ENCODE peak calls at places on chromosomes 11 and 22, in seven cellular contexts. E is right cardiac atrium; N is adrenal gland; B is CD8-positive, alpha-beta memory T cell; A is iPS DF 6.9; L is H9; J is tibial artery. G is an unnamed sample. For H3K4me1 and H3K27me3, the result is how much of the 10 kb centered on the place peaks cover.

GRCh38 chr22:36702832-36703210 is 731 bp downstream of the CACNG2 start:
- DNase-seq in L (no peak), N (no peak), J (no peak), A (no peak), E (no peak), B (no peak), G (no peak)

GRCh38 chr11:62108017-62108750 is 15.6 kb upstream of the INCENP start:
- DNase-seq in A (no peak), N (no peak), L (peak), J (no peak), E (no peak), B (peak), G (no peak)

GRCh38 chr22:47249370-47249928 is 487.0 kb downstream of the TBC1D22A start:
- DNase-seq in J (no peak), L (no peak), A (no peak), E (no peak), B (no peak), N (no peak), G (no peak)

GRCh38 chr11:117841582-117842031 is 17.1 kb upstream of the FXYD2 start:
- DNase-seq in A (no peak), L (no peak), J (peak), B (no peak), N (no peak), E (no peak), G (no peak)

GRCh38 chr11:86574493-86575207 is 97.8 kb downstream of the ME3 start:
- DNase-seq in L (no peak), J (no peak), A (no peak), E (no peak), N (no peak), B (no peak), G (no peak)

GRCh38 chr11:119376197-119376847 is 5.2 kb downstream of the USP2 start:
- DNase-seq in N (peak), B (no peak), A (no peak), E (peak), L (no peak), J (peak), G (peak)

GRCh38 chr11:95065336-95065735 is 1.4 kb upstream of the SRSF8 start:
- DNase-seq in A (no peak), L (no peak), N (no peak), J (no peak), B (no peak), E (no peak), G (no peak)

GRCh38 chr11:12008790-12009616 is 577 bp upstream of the DKK3 start:
- DNase-seq in L (peak), J (peak), E (peak), B (peak), A (no peak), N (peak), G (no peak)

GRCh38 chr22:24400037-24400725 is 27.2 kb upstream of the ADORA2A start:
- DNase-seq in N (no peak), L (no peak), B (no peak), J (no peak), E (no peak), A (no peak), G (no peak)
- H3K4me1 ChIP-seq in N (under half), L (under half), B (under half), J (under half), E (under half), A (under half), G (under half)

DNA sequence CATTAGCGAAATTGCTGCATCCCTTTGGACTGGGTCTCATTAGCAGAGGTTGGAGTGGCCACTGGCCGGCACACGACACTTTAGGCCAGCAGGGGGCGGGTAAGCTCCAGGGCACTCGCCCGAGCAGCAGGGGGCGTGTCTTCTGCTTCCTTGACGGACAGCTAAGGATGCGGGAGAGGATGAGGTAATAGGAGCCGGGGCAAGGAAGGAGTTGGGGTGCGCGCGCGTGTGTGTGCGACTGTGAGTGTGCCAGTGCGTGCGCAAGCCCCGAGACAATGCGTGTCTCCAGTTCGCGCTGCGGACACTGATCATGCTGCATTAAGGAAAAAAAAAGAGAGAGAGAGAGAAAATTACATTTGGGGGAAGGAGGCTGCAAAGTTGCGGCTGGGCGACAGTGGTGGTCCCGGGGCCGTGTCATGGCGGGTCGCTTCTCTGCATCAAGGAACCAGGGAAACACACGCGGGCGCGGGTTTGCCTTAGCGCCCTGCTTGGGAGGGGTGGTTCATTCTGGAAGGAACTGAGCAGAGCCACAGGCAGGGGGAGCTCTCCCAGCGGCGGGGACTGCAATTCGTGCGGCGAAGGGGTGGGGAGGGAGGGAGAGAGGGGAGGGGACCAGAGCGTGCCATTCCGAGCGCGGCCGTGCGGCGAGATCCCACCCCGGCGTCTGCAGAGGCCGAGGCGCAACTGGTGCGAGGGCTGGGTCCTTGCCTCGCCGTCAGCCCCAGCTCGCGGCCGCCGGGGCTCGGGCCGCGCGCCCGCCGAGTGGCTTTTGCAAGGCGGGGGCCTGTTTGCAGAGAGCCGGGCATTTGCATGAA is at the start of gene DTX4:
- DNase-seq in E (peak), B (peak), J (peak), A (peak), N (peak), L (peak), G (peak)
- H3K27ac ChIP-seq in E (peak), B (peak), J (no peak), A (no peak), N (no peak), L (no peak), G (peak)

GRCh38 chr11:32259641-32260081 is 168.8 kb downstream of the RCN1 start:
- DNase-seq in E (no peak), A (no peak), N (peak), J (no peak), B (no peak), L (no peak), G (peak)

GRCh38 chr11:32266611-32267010 is 168.7 kb downstream of the WT1 start:
- DNase-seq in E (no peak), L (no peak), B (no peak), J (no peak), A (no peak), N (no peak), G (no peak)

GRCh38 chr11:32267679-32268187 is 167.6 kb downstream of the WT1 start:
- DNase-seq in A (no peak), J (no peak), N (no peak), L (no peak), B (no peak), E (no peak), G (no peak)

GRCh38 chr11:32262367-32262766 is 171.5 kb downstream of the RCN1 start:
- DNase-seq in A (no peak), J (no peak), L (no peak), E (no peak), B (no peak), N (no peak), G (no peak)
- H3K27me3 ChIP-seq in A (under half), J (under half), L (under half), E (under half), B (under half), N (under half), G (under half)

GRCh38 chr22:30301995-30302809 is 12.9 kb upstream of the CASTOR1 start:
- DNase-seq in L (no peak), E (peak), A (no peak), N (no peak), J (no peak), B (no peak), G (no peak)
- H3K4me1 ChIP-seq in L (under half), E (under half), A (under half), N (under half), J (under half), B (half or more), G (under half)

GRCh38 chr11:35160248-35160820 is 21.4 kb downstream of the CD44 start:
- DNase-seq in N (no peak), L (no peak), B (no peak), E (no peak), A (no peak), J (no peak), G (no peak)

GRCh38 chr11:35157814-35158213 is 18.8 kb downstream of the CD44 start:
- DNase-seq in E (no peak), N (no peak), B (no peak), A (no peak), L (no peak), J (no peak), G (no peak)

GRCh38 chr11:35160902-35161585 is 22.1 kb downstream of the CD44 start:
- DNase-seq in J (no peak), E (no peak), A (no peak), B (no peak), L (no peak), N (no peak), G (no peak)

GRCh38 chr11:35158371-35159081 is 19.6 kb downstream of the CD44 start:
- DNase-seq in N (no peak), J (no peak), L (no peak), E (peak), A (no peak), B (no peak), G (peak)

GRCh38 chr11:35159111-35159510 is 20.1 kb downstream of the CD44 start:
- DNase-seq in B (no peak), J (no peak), N (no peak), A (no peak), E (no peak), L (no peak), G (no peak)
- H3K27ac ChIP-seq in B (no peak), J (peak), N (no peak), A (no peak), E (peak), L (no peak), G (peak)

DNA sequence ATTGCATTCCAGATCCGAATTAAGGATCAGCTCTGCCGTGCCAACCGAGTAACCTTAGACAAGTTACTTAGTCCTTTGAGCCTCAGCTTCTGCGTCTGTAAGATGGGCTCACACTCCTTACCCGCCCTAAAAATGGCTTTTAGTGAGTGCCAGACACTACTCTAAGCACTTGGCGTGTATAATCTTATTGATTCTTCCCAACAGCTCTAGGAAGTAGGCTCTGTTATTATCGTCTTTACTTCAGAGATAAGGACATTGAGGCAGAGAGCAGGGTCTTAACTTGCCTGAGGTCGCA is 21.7 kb upstream of the ROBO3 start:
- DNase-seq in A (no peak), N (no peak), E (no peak), L (no peak), J (no peak), B (no peak), G (no peak)
- H3K27me3 ChIP-seq in A (half or more), N (half or more), E (under half), L (half or more), J (under half), B (half or more), G (half or more)

DNA sequence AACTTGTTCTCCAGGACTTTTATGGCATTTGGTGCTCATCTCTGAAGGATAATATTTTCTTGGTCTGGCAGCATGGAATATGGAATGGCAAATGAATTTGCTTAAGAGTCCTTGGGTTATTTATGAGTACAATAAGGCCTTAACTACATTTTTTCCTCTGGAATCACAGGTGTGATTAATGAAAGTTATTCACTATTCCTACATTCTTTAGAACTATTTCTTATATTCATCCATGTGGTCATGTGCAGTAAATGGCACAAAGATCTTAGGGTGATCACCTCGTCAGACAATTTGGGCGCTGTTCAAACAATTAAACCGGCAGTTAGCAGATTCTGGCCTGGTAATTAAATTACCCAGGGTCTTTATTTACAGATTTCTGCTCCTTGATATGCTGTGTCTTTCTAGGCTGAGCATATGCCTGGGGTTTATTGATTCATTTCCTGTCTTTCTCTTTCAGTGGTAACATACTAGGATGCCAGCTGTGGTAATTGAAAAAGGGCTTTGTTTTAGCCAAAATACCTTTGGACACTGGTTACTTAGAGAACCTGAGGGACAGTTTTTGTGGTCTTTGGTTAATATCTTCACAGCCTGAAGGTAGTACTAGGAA is 31.6 kb downstream of the SIK2 start:
- DNase-seq in N (no peak), B (no peak), A (no peak), J (no peak), E (no peak), L (no peak), G (peak)
- H3K4me1 ChIP-seq in N (under half), B (under half), A (under half), J (under half), E (under half), L (under half), G (half or more)

GRCh38 chr11:100735949-100736675 is 49.0 kb downstream of the ARHGAP42 start:
- DNase-seq in A (no peak), B (no peak), J (no peak), L (no peak), E (no peak), N (no peak), G (no peak)
- H3K27ac ChIP-seq in A (no peak), B (no peak), J (peak), L (no peak), E (no peak), N (no peak), G (no peak)

DNA sequence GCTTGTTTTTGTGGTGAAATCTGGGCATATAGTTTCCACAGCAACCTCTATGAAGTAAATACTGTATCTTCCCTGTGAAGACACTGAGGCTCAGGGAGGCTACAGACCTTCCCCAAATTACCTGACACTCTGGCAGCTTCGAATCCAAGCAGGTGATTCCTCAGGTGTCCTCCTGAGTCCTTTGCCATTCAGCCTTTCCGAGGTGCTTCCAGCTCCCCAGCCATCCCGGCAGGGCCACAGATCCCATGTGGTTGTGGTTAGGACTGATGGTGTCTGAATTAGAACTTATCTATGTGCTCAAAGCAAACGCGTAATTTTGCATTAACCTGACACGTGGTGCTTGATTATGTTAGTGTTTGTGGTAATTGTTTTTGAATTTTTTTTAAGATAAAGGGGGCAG is 785.6 kb downstream of the BRD1 start:
- DNase-seq in E (no peak), N (no peak), J (no peak), L (no peak), A (no peak), B (no peak), G (no peak)
- H3K27me3 ChIP-seq in E (under half), N (under half), J (under half), L (under half), A (under half), B (under half), G (under half)

DNA sequence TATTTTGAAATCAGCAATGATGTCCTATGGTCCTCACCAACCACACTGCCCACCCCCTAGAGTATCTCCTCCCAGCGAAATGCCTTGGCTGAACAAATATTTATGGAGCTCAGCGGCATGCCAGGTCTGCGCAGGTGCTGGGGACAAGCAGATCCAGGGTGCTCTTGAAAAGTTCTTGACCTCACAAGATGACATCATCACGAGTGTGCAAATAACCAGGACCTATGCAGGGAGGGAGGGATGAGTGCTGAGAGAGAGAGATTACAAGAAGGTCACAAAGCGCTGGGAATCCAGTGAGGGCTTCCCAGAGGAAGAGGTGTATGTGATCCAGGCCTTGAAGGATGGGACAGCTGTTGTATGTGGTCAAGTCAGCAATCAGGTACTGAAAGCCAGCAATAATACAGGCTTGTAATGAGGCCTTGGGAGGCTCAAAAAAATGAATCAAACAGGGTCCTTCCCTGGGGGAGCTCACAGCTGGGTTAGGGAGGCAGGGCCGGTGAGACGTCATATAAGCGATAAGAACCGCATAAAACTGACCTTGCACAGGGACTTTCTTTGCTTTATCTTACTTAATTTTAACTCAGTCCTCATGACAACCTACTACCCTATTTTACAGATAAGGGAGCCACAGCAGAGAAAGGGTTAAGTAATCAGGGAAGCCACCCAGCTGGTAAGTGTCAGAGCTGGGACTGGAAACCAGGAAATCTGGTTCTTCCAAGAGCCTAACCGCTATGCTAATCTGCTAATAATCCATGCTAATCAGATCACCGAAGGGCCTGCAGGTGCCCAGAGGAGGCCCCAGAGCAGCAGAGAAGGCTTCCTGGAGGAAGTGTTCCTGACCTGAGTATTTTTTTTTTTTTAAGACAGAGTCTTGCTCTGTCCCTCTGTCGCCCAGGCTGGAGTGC is 8.2 kb downstream of the ARRB1 start:
- DNase-seq in L (peak), J (no peak), N (no peak), A (peak), B (no peak), E (no peak), G (no peak)
- H3K4me1 ChIP-seq in L (under half), J (under half), N (under half), A (under half), B (half or more), E (half or more), G (under half)